ENCODE peak calls at places on chromosomes 6 and 20, in ten cellular contexts. One of them, this sample, is unnamed.

GRCh38 chr20:1858859-1859258 is 36.3 kb upstream of the SIRPA start:
- DNase-seq in HEK293T: no peak
- DNase-seq in myocyte: no peak
- DNase-seq in GM23248: peak
- DNase-seq in astrocyte of the spinal cord: no peak
- DNase-seq in posterior vena cava: no peak
- DNase-seq in RPMI7951: no peak
- DNase-seq in stomach: no peak
- DNase-seq in activated CD4-positive, alpha-beta T cell treated with anti-CD3 and anti-CD28 coated beads for 36 hours: no peak
- DNase-seq in KBM-7: no peak
- DNase-seq in this sample: no peak

GRCh38 chr20:38186788-38187221 is 21.7 kb upstream of the TGM2 start:
- DNase-seq in RPMI7951: peak
- DNase-seq in HEK293T: no peak
- DNase-seq in KBM-7: no peak
- DNase-seq in stomach: no peak
- DNase-seq in myocyte: no peak
- DNase-seq in GM23248: peak
- DNase-seq in posterior vena cava: no peak
- DNase-seq in activated CD4-positive, alpha-beta T cell treated with anti-CD3 and anti-CD28 coated beads for 36 hours: no peak
- DNase-seq in astrocyte of the spinal cord: peak
- DNase-seq in this sample: no peak

GRCh38 chr6:166029506-166029905 is 138.1 kb downstream of the TBXT start:
- DNase-seq in KBM-7: peak
- DNase-seq in myocyte: no peak
- DNase-seq in posterior vena cava: no peak
- DNase-seq in HEK293T: no peak
- DNase-seq in stomach: no peak
- DNase-seq in RPMI7951: peak
- DNase-seq in activated CD4-positive, alpha-beta T cell treated with anti-CD3 and anti-CD28 coated beads for 36 hours: no peak
- DNase-seq in GM23248: peak
- DNase-seq in astrocyte of the spinal cord: peak
- DNase-seq in this sample: no peak

GRCh38 chr6:5846335-5846734 is 160.4 kb downstream of the NRN1 start:
- DNase-seq in HEK293T: no peak
- DNase-seq in activated CD4-positive, alpha-beta T cell treated with anti-CD3 and anti-CD28 coated beads for 36 hours: no peak
- DNase-seq in KBM-7: no peak
- DNase-seq in GM23248: no peak
- DNase-seq in RPMI7951: no peak
- DNase-seq in posterior vena cava: no peak
- DNase-seq in stomach: no peak
- DNase-seq in astrocyte of the spinal cord: no peak
- DNase-seq in myocyte: no peak
- DNase-seq in this sample: no peak

GRCh38 chr6:158680441-158680840 is 30.6 kb downstream of the SYTL3 start:
- DNase-seq in myocyte: no peak
- DNase-seq in posterior vena cava: no peak
- DNase-seq in KBM-7: no peak
- DNase-seq in activated CD4-positive, alpha-beta T cell treated with anti-CD3 and anti-CD28 coated beads for 36 hours: no peak
- DNase-seq in HEK293T: no peak
- DNase-seq in astrocyte of the spinal cord: no peak
- DNase-seq in GM23248: no peak
- DNase-seq in stomach: no peak
- DNase-seq in RPMI7951: no peak
- DNase-seq in this sample: no peak

GRCh38 chr6:74671558-74672025 is 534.3 kb downstream of the COL12A1 start:
- DNase-seq in KBM-7: no peak
- DNase-seq in activated CD4-positive, alpha-beta T cell treated with anti-CD3 and anti-CD28 coated beads for 36 hours: no peak
- DNase-seq in posterior vena cava: no peak
- DNase-seq in RPMI7951: peak
- DNase-seq in GM23248: peak
- DNase-seq in stomach: no peak
- DNase-seq in myocyte: peak
- DNase-seq in HEK293T: no peak
- DNase-seq in astrocyte of the spinal cord: peak
- DNase-seq in this sample: no peak

GRCh38 chr6:113184291-113184690 is 672.9 kb upstream of the MARCKS start:
- DNase-seq in myocyte: peak
- DNase-seq in activated CD4-positive, alpha-beta T cell treated with anti-CD3 and anti-CD28 coated beads for 36 hours: no peak
- DNase-seq in posterior vena cava: no peak
- DNase-seq in astrocyte of the spinal cord: peak
- DNase-seq in RPMI7951: peak
- DNase-seq in GM23248: peak
- DNase-seq in KBM-7: no peak
- DNase-seq in stomach: no peak
- DNase-seq in HEK293T: no peak
- DNase-seq in this sample: no peak

GRCh38 chr20:52493177-52493711 is 301.7 kb upstream of the ZFP64 start:
- DNase-seq in KBM-7: no peak
- DNase-seq in posterior vena cava: no peak
- DNase-seq in GM23248: peak
- DNase-seq in myocyte: peak
- DNase-seq in HEK293T: peak
- DNase-seq in stomach: no peak
- DNase-seq in astrocyte of the spinal cord: peak
- DNase-seq in RPMI7951: peak
- DNase-seq in activated CD4-positive, alpha-beta T cell treated with anti-CD3 and anti-CD28 coated beads for 36 hours: peak
- DNase-seq in this sample: no peak

GRCh38 chr6:109702797-109703196 is 11.7 kb downstream of the FIG4 start:
- DNase-seq in posterior vena cava: no peak
- DNase-seq in activated CD4-positive, alpha-beta T cell treated with anti-CD3 and anti-CD28 coated beads for 36 hours: no peak
- DNase-seq in astrocyte of the spinal cord: no peak
- DNase-seq in RPMI7951: no peak
- DNase-seq in myocyte: no peak
- DNase-seq in stomach: no peak
- DNase-seq in KBM-7: peak
- DNase-seq in GM23248: no peak
- DNase-seq in HEK293T: no peak
- DNase-seq in this sample: no peak

GRCh38 chr6:12602342-12602741 is 114.2 kb upstream of the PHACTR1 start:
- DNase-seq in astrocyte of the spinal cord: no peak
- DNase-seq in activated CD4-positive, alpha-beta T cell treated with anti-CD3 and anti-CD28 coated beads for 36 hours: no peak
- DNase-seq in stomach: no peak
- DNase-seq in posterior vena cava: no peak
- DNase-seq in myocyte: no peak
- DNase-seq in KBM-7: no peak
- DNase-seq in HEK293T: no peak
- DNase-seq in RPMI7951: peak
- DNase-seq in GM23248: peak
- DNase-seq in this sample: no peak

GRCh38 chr6:140078552-140079126 is 704.2 kb upstream of the CITED2 start:
- DNase-seq in KBM-7: peak
- DNase-seq in myocyte: peak
- DNase-seq in activated CD4-positive, alpha-beta T cell treated with anti-CD3 and anti-CD28 coated beads for 36 hours: no peak
- DNase-seq in stomach: no peak
- DNase-seq in RPMI7951: peak
- DNase-seq in GM23248: peak
- DNase-seq in posterior vena cava: no peak
- DNase-seq in astrocyte of the spinal cord: peak
- DNase-seq in HEK293T: no peak
- DNase-seq in this sample: no peak

GRCh38 chr20:64049060-64049886 is at the start of gene SOX18:
- DNase-seq in GM23248: peak
- DNase-seq in activated CD4-positive, alpha-beta T cell treated with anti-CD3 and anti-CD28 coated beads for 36 hours: peak
- DNase-seq in astrocyte of the spinal cord: no peak
- DNase-seq in KBM-7: no peak
- DNase-seq in myocyte: no peak
- DNase-seq in HEK293T: peak
- DNase-seq in posterior vena cava: no peak
- DNase-seq in stomach: no peak
- DNase-seq in RPMI7951: peak
- DNase-seq in this sample: no peak

GRCh38 chr20:63364801-63365585 is 3.8 kb upstream of the CHRNA4 start:
- DNase-seq in activated CD4-positive, alpha-beta T cell treated with anti-CD3 and anti-CD28 coated beads for 36 hours: no peak
- DNase-seq in myocyte: peak
- DNase-seq in RPMI7951: no peak
- DNase-seq in GM23248: no peak
- DNase-seq in posterior vena cava: no peak
- DNase-seq in HEK293T: no peak
- DNase-seq in astrocyte of the spinal cord: no peak
- DNase-seq in stomach: no peak
- DNase-seq in KBM-7: no peak
- DNase-seq in this sample: no peak

GRCh38 chr20:25063546-25063945 is 5.6 kb upstream of the ACSS1 start:
- DNase-seq in posterior vena cava: peak
- DNase-seq in astrocyte of the spinal cord: no peak
- DNase-seq in KBM-7: no peak
- DNase-seq in stomach: peak
- DNase-seq in GM23248: no peak
- DNase-seq in myocyte: no peak
- DNase-seq in activated CD4-positive, alpha-beta T cell treated with anti-CD3 and anti-CD28 coated beads for 36 hours: peak
- DNase-seq in HEK293T: no peak
- DNase-seq in RPMI7951: no peak
- DNase-seq in this sample: no peak

GRCh38 chr6:81950877-81951276 is 198.4 kb upstream of the TENT5A start:
- DNase-seq in astrocyte of the spinal cord: peak
- DNase-seq in activated CD4-positive, alpha-beta T cell treated with anti-CD3 and anti-CD28 coated beads for 36 hours: no peak
- DNase-seq in stomach: no peak
- DNase-seq in HEK293T: no peak
- DNase-seq in GM23248: peak
- DNase-seq in KBM-7: peak
- DNase-seq in myocyte: no peak
- DNase-seq in RPMI7951: peak
- DNase-seq in posterior vena cava: no peak
- DNase-seq in this sample: no peak

GRCh38 chr6:112008482-112008881 is 45.4 kb upstream of the CCN6 start:
- DNase-seq in astrocyte of the spinal cord: no peak
- DNase-seq in activated CD4-positive, alpha-beta T cell treated with anti-CD3 and anti-CD28 coated beads for 36 hours: no peak
- DNase-seq in GM23248: no peak
- DNase-seq in HEK293T: no peak
- DNase-seq in posterior vena cava: no peak
- DNase-seq in stomach: no peak
- DNase-seq in RPMI7951: no peak
- DNase-seq in KBM-7: no peak
- DNase-seq in myocyte: no peak
- DNase-seq in this sample: no peak

GRCh38 chr20:41358717-41359116 is 7.9 kb downstream of the EMILIN3 start:
- DNase-seq in posterior vena cava: no peak
- DNase-seq in myocyte: no peak
- DNase-seq in activated CD4-positive, alpha-beta T cell treated with anti-CD3 and anti-CD28 coated beads for 36 hours: no peak
- DNase-seq in KBM-7: no peak
- DNase-seq in GM23248: no peak
- DNase-seq in HEK293T: no peak
- DNase-seq in RPMI7951: no peak
- DNase-seq in astrocyte of the spinal cord: no peak
- DNase-seq in stomach: no peak
- DNase-seq in this sample: no peak

GRCh38 chr6:143872211-143872610 is 7.9 kb downstream of the ZC2HC1B start:
- DNase-seq in GM23248: peak
- DNase-seq in HEK293T: no peak
- DNase-seq in RPMI7951: peak
- DNase-seq in astrocyte of the spinal cord: peak
- DNase-seq in KBM-7: no peak
- DNase-seq in posterior vena cava: no peak
- DNase-seq in activated CD4-positive, alpha-beta T cell treated with anti-CD3 and anti-CD28 coated beads for 36 hours: no peak
- DNase-seq in myocyte: no peak
- DNase-seq in stomach: no peak
- DNase-seq in this sample: no peak

GRCh38 chr6:164216368-164216767 is 801.9 kb downstream of the QKI start:
- DNase-seq in HEK293T: no peak
- DNase-seq in GM23248: no peak
- DNase-seq in KBM-7: no peak
- DNase-seq in stomach: no peak
- DNase-seq in RPMI7951: no peak
- DNase-seq in activated CD4-positive, alpha-beta T cell treated with anti-CD3 and anti-CD28 coated beads for 36 hours: no peak
- DNase-seq in myocyte: no peak
- DNase-seq in astrocyte of the spinal cord: no peak
- DNase-seq in posterior vena cava: no peak
- DNase-seq in this sample: no peak

GRCh38 chr6:125927761-125928160 is 28.8 kb upstream of the HINT3 start:
- DNase-seq in KBM-7: no peak
- DNase-seq in stomach: no peak
- DNase-seq in activated CD4-positive, alpha-beta T cell treated with anti-CD3 and anti-CD28 coated beads for 36 hours: no peak
- DNase-seq in posterior vena cava: no peak
- DNase-seq in HEK293T: no peak
- DNase-seq in RPMI7951: no peak
- DNase-seq in myocyte: no peak
- DNase-seq in GM23248: no peak
- DNase-seq in astrocyte of the spinal cord: no peak
- DNase-seq in this sample: no peak

GRCh38 chr20:36043892-36044515 is 75.6 kb downstream of the CNBD2 start:
- DNase-seq in myocyte: no peak
- DNase-seq in GM23248: no peak
- DNase-seq in stomach: no peak
- DNase-seq in HEK293T: no peak
- DNase-seq in activated CD4-positive, alpha-beta T cell treated with anti-CD3 and anti-CD28 coated beads for 36 hours: no peak
- DNase-seq in RPMI7951: no peak
- DNase-seq in posterior vena cava: peak
- DNase-seq in KBM-7: no peak
- DNase-seq in astrocyte of the spinal cord: no peak
- DNase-seq in this sample: no peak

GRCh38 chr6:133130863-133131262 is 110.3 kb upstream of the EYA4 start:
- DNase-seq in posterior vena cava: no peak
- DNase-seq in HEK293T: peak
- DNase-seq in activated CD4-positive, alpha-beta T cell treated with anti-CD3 and anti-CD28 coated beads for 36 hours: no peak
- DNase-seq in stomach: no peak
- DNase-seq in astrocyte of the spinal cord: peak
- DNase-seq in GM23248: peak
- DNase-seq in KBM-7: no peak
- DNase-seq in RPMI7951: no peak
- DNase-seq in myocyte: peak
- DNase-seq in this sample: no peak